ENCODE peak calls at places on chromosomes 12 and 14, in five cellular contexts. One of them, this sample, is unnamed.

GRCh38 chr14:81323621-81324400 is 76.3 kb downstream of the STON2 start:
- DNase-seq in HepG2: no peak
- DNase-seq in A549: peak
- DNase-seq in GM12878: no peak
- DNase-seq in K562: peak
- DNase-seq in this sample: peak

GRCh38 chr12:130754234-130755001 is 38.3 kb upstream of the RIMBP2 start:
- DNase-seq in HepG2: no peak
- DNase-seq in K562: peak
- DNase-seq in A549: no peak
- DNase-seq in GM12878: no peak
- DNase-seq in this sample: no peak

GRCh38 chr12:130581782-130582181 is 134.3 kb downstream of the RIMBP2 start:
- DNase-seq in HepG2: no peak
- DNase-seq in K562: no peak
- DNase-seq in GM12878: no peak
- DNase-seq in A549: no peak
- DNase-seq in this sample: no peak

GRCh38 chr14:47365248-47365647 is 310.2 kb downstream of the MDGA2 start:
- DNase-seq in GM12878: no peak
- DNase-seq in HepG2: no peak
- DNase-seq in K562: no peak
- DNase-seq in A549: no peak
- DNase-seq in this sample: no peak

GRCh38 chr12:96185914-96186313 is 8.3 kb upstream of the ELK3 start:
- DNase-seq in HepG2: no peak
- DNase-seq in K562: no peak
- DNase-seq in GM12878: no peak
- DNase-seq in A549: no peak
- DNase-seq in this sample: no peak

GRCh38 chr14:64680013-64680674 is 24.1 kb upstream of the PLEKHG3 start:
- DNase-seq in A549: peak
- DNase-seq in K562: no peak
- DNase-seq in GM12878: no peak
- DNase-seq in HepG2: no peak
- DNase-seq in this sample: no peak

GRCh38 chr14:86675059-86675458 is 1145.1 kb downstream of the FLRT2 start:
- DNase-seq in HepG2: no peak
- DNase-seq in K562: no peak
- DNase-seq in A549: no peak
- DNase-seq in GM12878: no peak
- DNase-seq in this sample: peak

GRCh38 chr14:95774265-95775160 is 60.6 kb upstream of the TCL1A start:
- DNase-seq in GM12878: peak
- DNase-seq in K562: peak
- DNase-seq in A549: peak
- DNase-seq in HepG2: peak
- DNase-seq in this sample: peak

GRCh38 chr14:91354979-91355685 is 62.5 kb downstream of the CCDC88C start:
- DNase-seq in A549: no peak
- DNase-seq in K562: no peak
- DNase-seq in GM12878: no peak
- DNase-seq in HepG2: no peak
- DNase-seq in this sample: peak

GRCh38 chr12:95259368-95259767 is 41.8 kb downstream of the VEZT start:
- DNase-seq in GM12878: no peak
- DNase-seq in HepG2: no peak
- DNase-seq in A549: no peak
- DNase-seq in K562: no peak
- DNase-seq in this sample: no peak

GRCh38 chr12:72610854-72611358 is 338.7 kb downstream of the TRHDE start:
- DNase-seq in GM12878: no peak
- DNase-seq in K562: no peak
- DNase-seq in A549: no peak
- DNase-seq in HepG2: no peak
- DNase-seq in this sample: peak

GRCh38 chr12:13864081-13864673 is 117.2 kb downstream of the GRIN2B start:
- DNase-seq in K562: peak
- DNase-seq in A549: peak
- DNase-seq in GM12878: peak
- DNase-seq in HepG2: peak
- DNase-seq in this sample: peak

GRCh38 chr14:69317780-69318179 is 57.8 kb downstream of the GALNT16 start:
- DNase-seq in GM12878: no peak
- DNase-seq in A549: no peak
- DNase-seq in K562: no peak
- DNase-seq in HepG2: no peak
- DNase-seq in this sample: no peak
- TF ChIP-seq JUNB in GM12878: no peak
- TF ChIP-seq JUNB in A549: no peak
- TF ChIP-seq JUNB in K562: no peak
- TF ChIP-seq JUNB in HepG2: no peak
- TF ChIP-seq JUNB in this sample: no peak

GRCh38 chr12:10612954-10613333 is 465 bp downstream of the MAGOHB start:
- DNase-seq in K562: peak
- DNase-seq in GM12878: no peak
- DNase-seq in HepG2: no peak
- DNase-seq in A549: no peak
- DNase-seq in this sample: peak
- TF ChIP-seq JUNB in K562: no peak
- TF ChIP-seq JUNB in GM12878: no peak
- TF ChIP-seq JUNB in HepG2: no peak
- TF ChIP-seq JUNB in A549: no peak
- TF ChIP-seq JUNB in this sample: no peak

DNA sequence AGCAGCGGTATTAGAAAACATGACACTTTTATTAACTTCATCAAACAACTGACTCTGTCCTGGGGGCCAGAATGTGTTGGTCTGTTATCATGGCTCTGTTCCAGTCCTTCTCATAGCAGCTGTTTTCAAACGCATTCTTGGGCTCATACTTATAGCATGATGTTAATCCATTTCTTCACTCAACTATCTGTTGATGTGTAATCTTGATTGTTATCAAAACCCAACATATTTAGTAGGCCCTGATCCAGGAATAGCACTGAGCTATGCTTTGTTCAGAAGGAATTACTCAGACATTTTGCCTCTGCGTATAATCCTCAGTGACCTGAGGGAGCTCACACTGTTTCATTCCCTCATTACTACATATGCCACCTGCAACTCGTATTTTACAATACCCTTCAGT is 315.9 kb downstream of the BMP4 start:
- DNase-seq in HepG2: no peak
- DNase-seq in A549: no peak
- DNase-seq in K562: no peak
- DNase-seq in GM12878: no peak
- DNase-seq in this sample: no peak
- TF ChIP-seq JUNB in HepG2: no peak
- TF ChIP-seq JUNB in A549: no peak
- TF ChIP-seq JUNB in K562: no peak
- TF ChIP-seq JUNB in GM12878: no peak
- TF ChIP-seq JUNB in this sample: no peak

GRCh38 chr14:106372870-106373657 is 846.7 kb downstream of the TMEM121 start:
- DNase-seq in A549: peak
- DNase-seq in K562: peak
- DNase-seq in GM12878: no peak
- DNase-seq in HepG2: peak
- DNase-seq in this sample: peak
- TF ChIP-seq JUNB in A549: no peak
- TF ChIP-seq JUNB in K562: no peak
- TF ChIP-seq JUNB in GM12878: no peak
- TF ChIP-seq JUNB in HepG2: no peak
- TF ChIP-seq JUNB in this sample: no peak

GRCh38 chr12:70448371-70448770 is 82.3 kb downstream of the KCNMB4 start:
- DNase-seq in GM12878: no peak
- DNase-seq in HepG2: no peak
- DNase-seq in K562: no peak
- DNase-seq in A549: no peak
- DNase-seq in this sample: no peak
- TF ChIP-seq JUNB in GM12878: no peak
- TF ChIP-seq JUNB in HepG2: no peak
- TF ChIP-seq JUNB in K562: no peak
- TF ChIP-seq JUNB in A549: no peak
- TF ChIP-seq JUNB in this sample: no peak

GRCh38 chr14:94748667-94749347 is 21.1 kb downstream of the GSC start:
- DNase-seq in HepG2: peak
- DNase-seq in A549: peak
- DNase-seq in K562: peak
- DNase-seq in GM12878: no peak
- DNase-seq in this sample: peak
- TF ChIP-seq JUNB in HepG2: no peak
- TF ChIP-seq JUNB in A549: no peak
- TF ChIP-seq JUNB in K562: no peak
- TF ChIP-seq JUNB in GM12878: no peak
- TF ChIP-seq JUNB in this sample: no peak

This sample was measured in GM23338.